ENCODE peak calls at places on chromosomes 12 and 14, in six cellular contexts. R is CD8-positive, alpha-beta memory T cell; F is RPMI8226; K is substantia nigra; O is CD4-positive, alpha-beta memory T cell; J is stimulated activated CD4-positive, alpha-beta T cell treated with anti-CD3 and anti-CD28 coated beads, Interleukin-1b, Interleukin-23, amount 100 ng/mL, for 24 hours. U is an unnamed sample.

GRCh38 chr12:76024942-76025600 is 6.5 kb downstream of the PHLDA1 start:
- DNase-seq in R (no peak), F (no peak), K (no peak), O (no peak), J (no peak), U (no peak)

GRCh38 chr12:98885778-98886177 is 240.7 kb downstream of the APAF1 start:
- DNase-seq in R (no peak), F (no peak), K (no peak), O (no peak), J (no peak), U (no peak)

GRCh38 chr14:24435192-24435810 is 5.5 kb downstream of the KHNYN start:
- DNase-seq in R (no peak), F (no peak), K (no peak), O (no peak), J (no peak), U (no peak)

GRCh38 chr12:2893007-2893406 is 2.3 kb downstream of the TULP3 start:
- DNase-seq in R (no peak), F (no peak), K (no peak), O (no peak), J (no peak), U (no peak)

GRCh38 chr12:95815635-95816212 is 25.2 kb upstream of the NTN4 start:
- DNase-seq in R (no peak), F (peak; percentile 7), K (no peak), O (peak; percentile 14), J (no peak), U (peak; percentile 28)

GRCh38 chr12:120939523-120939922 is 35.4 kb upstream of the SPPL3 start:
- DNase-seq in R (no peak), F (no peak), K (no peak), O (no peak), J (no peak), U (peak; percentile 70)

GRCh38 chr14:81313775-81314429 is 86.2 kb downstream of the STON2 start:
- DNase-seq in R (no peak), F (no peak), K (no peak), O (no peak), J (no peak), U (no peak)

GRCh38 chr14:99560946-99561683 is 42.9 kb downstream of the CCDC85C start:
- DNase-seq in R (no peak), F (no peak), K (no peak), O (no peak), J (no peak), U (no peak)

GRCh38 chr12:109387425-109388166 is 39.9 kb downstream of the MYO1H start:
- DNase-seq in R (no peak), F (peak; percentile 77), K (no peak), O (no peak), J (no peak), U (peak; percentile 32)

GRCh38 chr12:89566615-89567014 is 40.8 kb upstream of the POC1B start:
- DNase-seq in R (no peak), F (no peak), K (no peak), O (no peak), J (no peak), U (no peak)

GRCh38 chr12:113174461-113175384 is 10.6 kb downstream of the DDX54 start:
- DNase-seq in R (peak; percentile 56), F (peak; percentile 77), K (peak; percentile 29), O (peak; percentile 72), J (peak; percentile 44), U (peak; percentile 51)

GRCh38 chr12:11580125-11580751 is 69.2 kb upstream of the ETV6 start:
- DNase-seq in R (no peak), F (peak; percentile 41), K (no peak), O (no peak), J (no peak), U (peak; percentile 11)

GRCh38 chr12:91565246-91565645 is 382.6 kb upstream of the DCN start:
- DNase-seq in R (no peak), F (no peak), K (no peak), O (no peak), J (no peak), U (no peak)

GRCh38 chr14:34449819-34450541 is 12.1 kb downstream of the SPTSSA start:
- DNase-seq in R (no peak), F (no peak), K (no peak), O (no peak), J (no peak), U (no peak)

GRCh38 chr14:38357557-38357956 is 101.7 kb upstream of the CLEC14A start:
- DNase-seq in R (no peak), F (no peak), K (no peak), O (no peak), J (no peak), U (no peak)

GRCh38 chr12:112443916-112444315 is 25.2 kb downstream of the PTPN11 start:
- DNase-seq in R (no peak), F (no peak), K (no peak), O (no peak), J (no peak), U (no peak)

GRCh38 chr12:132336451-132337413 is 7.3 kb upstream of the GALNT9 start:
- DNase-seq in R (no peak), F (no peak), K (no peak), O (no peak), J (no peak), U (peak; percentile 11)

GRCh38 chr12:5076761-5077160 is 33.1 kb downstream of the KCNA5 start:
- DNase-seq in R (no peak), F (no peak), K (no peak), O (no peak), J (no peak), U (no peak)

GRCh38 chr14:91228112-91229004 is 16.1 kb downstream of the GPR68 start:
- DNase-seq in R (peak; percentile 85), F (no peak), K (no peak), O (peak; percentile 74), J (no peak), U (no peak)

GRCh38 chr14:24083462-24083861 is 10.6 kb upstream of the PCK2 start:
- DNase-seq in R (no peak), F (no peak), K (no peak), O (no peak), J (no peak), U (no peak)

GRCh38 chr12:53231859-53232640 is at the start of gene RARG:
- DNase-seq in R (peak; percentile 57), F (peak; percentile 78), K (no peak), O (peak; percentile 68), J (no peak), U (no peak)

GRCh38 chr14:61147898-61148549 is 133.1 kb downstream of the TMEM30B start:
- DNase-seq in R (no peak), F (no peak), K (peak; percentile 20), O (no peak), J (no peak), U (peak; percentile 68)

GRCh38 chr14:94411638-94412037 is 23.2 kb upstream of the SERPINA1 start:
- DNase-seq in R (no peak), F (no peak), K (no peak), O (no peak), J (no peak), U (no peak)

GRCh38 chr12:75725505-75726120 is 214.2 kb upstream of the KRR1 start:
- DNase-seq in R (no peak), F (peak; percentile 57), K (no peak), O (no peak), J (no peak), U (no peak)

GRCh38 chr12:6873094-6874006 is at the start of gene SPSB2:
- DNase-seq in R (peak; percentile 98), F (peak; percentile 99), K (peak; percentile 91), O (peak; percentile 98), J (peak; percentile 99), U (peak; percentile 92)

GRCh38 chr12:122866950-122867607 is 28.8 kb downstream of the VPS37B start:
- DNase-seq in R (no peak), F (no peak), K (no peak), O (no peak), J (no peak), U (no peak)

GRCh38 chr14:104296388-104297312 is 158.3 kb downstream of the KIF26A start:
- DNase-seq in R (no peak), F (no peak), K (no peak), O (no peak), J (no peak), U (no peak)

GRCh38 chr12:65960820-65961691 is 136.8 kb downstream of the HMGA2 start:
- DNase-seq in R (no peak), F (no peak), K (no peak), O (no peak), J (no peak), U (no peak)

GRCh38 chr14:100640481-100641273 is 53.5 kb upstream of the BEGAIN start:
- DNase-seq in R (peak; percentile 82), F (peak; percentile 79), K (no peak), O (peak; percentile 78), J (peak; percentile 20), U (no peak)

GRCh38 chr12:94616217-94616729 is 34.1 kb downstream of the TMCC3 start:
- DNase-seq in R (no peak), F (no peak), K (peak; percentile 76), O (no peak), J (no peak), U (peak; percentile 97)

GRCh38 chr14:75602527-75602926 is 24.1 kb downstream of the FLVCR2 start:
- DNase-seq in R (no peak), F (no peak), K (no peak), O (no peak), J (no peak), U (no peak)

GRCh38 chr12:45192041-45192695 is 23.7 kb upstream of the ANO6 start:
- DNase-seq in R (no peak), F (no peak), K (no peak), O (no peak), J (no peak), U (no peak)

GRCh38 chr12:7933255-7933726 is 2.7 kb downstream of the SLC2A3 start:
- DNase-seq in R (peak; percentile 84), F (peak; percentile 86), K (peak; percentile 23), O (peak; percentile 82), J (peak; percentile 47), U (peak; percentile 77)

U was measured in globus pallidus.